ENCODE peak calls at places on chromosomes 12 and 14, in five cellular contexts. Q, O, G, J and V are unnamed samples.

GRCh38 chr14:69317780-69318179 is 57.8 kb downstream of the GALNT16 start:
- DNase-seq in Q (no peak), O (peak), G (no peak), J (no peak), V (no peak)

GRCh38 chr14:56759094-56759493 is 51.2 kb downstream of the OTX2 start:
- DNase-seq in Q (no peak), O (no peak), G (no peak), J (no peak), V (no peak)

GRCh38 chr12:80352476-80352875 is 91.6 kb upstream of the PTPRQ start:
- DNase-seq in Q (no peak), O (no peak), G (no peak), J (peak), V (no peak)

GRCh38 chr12:57152408-57153038 is 5.1 kb upstream of the LRP1-AS start:
- DNase-seq in Q (no peak), O (no peak), G (no peak), J (no peak), V (peak)

GRCh38 chr12:23847857-23848256 is 101.6 kb downstream of the SOX5 start:
- DNase-seq in Q (no peak), O (no peak), G (no peak), J (no peak), V (no peak)

GRCh38 chr14:101604228-101604934 is 43.1 kb downstream of the DIO3 start:
- DNase-seq in Q (no peak), O (no peak), G (no peak), J (no peak), V (no peak)

GRCh38 chr14:55707365-55707804 is 127.4 kb downstream of the KTN1 start:
- DNase-seq in Q (no peak), O (no peak), G (no peak), J (peak), V (no peak)

GRCh38 chr14:63273717-63274673 is 44.7 kb downstream of the GPHB5 start:
- DNase-seq in Q (no peak), O (peak), G (peak), J (no peak), V (no peak)

GRCh38 chr14:59428581-59429012 is 36.6 kb downstream of the GPR135 start:
- DNase-seq in Q (no peak), O (no peak), G (no peak), J (peak), V (peak)

GRCh38 chr12:65100140-65100539 is 21.0 kb downstream of the WIF1 start:
- DNase-seq in Q (no peak), O (no peak), G (no peak), J (no peak), V (no peak)

GRCh38 chr14:62956413-62956812 is 88.8 kb downstream of the KCNH5 start:
- DNase-seq in Q (no peak), O (no peak), G (no peak), J (no peak), V (no peak)

GRCh38 chr12:115852054-115852453 is 425.4 kb downstream of the MED13L start:
- DNase-seq in Q (no peak), O (no peak), G (no peak), J (no peak), V (no peak)

DNA sequence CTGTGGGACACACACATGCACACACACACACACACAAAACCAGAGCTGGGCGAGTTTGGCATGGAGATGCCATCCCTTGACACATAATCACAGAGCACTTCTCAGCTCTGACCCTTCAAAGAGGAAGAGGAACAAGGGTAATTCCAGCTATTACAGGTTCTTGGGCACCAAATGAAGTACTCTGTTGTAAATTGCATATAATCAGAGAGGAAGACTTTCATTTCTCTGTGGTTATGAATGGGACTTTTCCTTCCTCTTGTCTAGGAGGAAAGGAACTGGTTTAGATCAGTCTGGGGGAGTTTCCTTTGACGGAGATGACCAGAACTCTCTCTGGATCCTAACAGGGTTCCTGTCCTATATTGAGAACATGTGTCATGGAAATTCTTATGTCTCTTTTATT is 26.4 kb upstream of the FGF6 start:
- DNase-seq in Q (no peak), O (no peak), G (no peak), J (no peak), V (no peak)
- H3K27ac ChIP-seq in Q (no peak), O (no peak), G (no peak), J (no peak), V (no peak)

GRCh38 chr14:79093542-79093941 is 923.4 kb downstream of the NRXN3 start:
- DNase-seq in Q (no peak), O (no peak), G (no peak), J (no peak), V (no peak)

GRCh38 chr14:79090781-79091180 is 920.6 kb downstream of the NRXN3 start:
- DNase-seq in Q (no peak), O (no peak), G (no peak), J (no peak), V (no peak)

GRCh38 chr14:79091381-79091963 is 921.3 kb downstream of the NRXN3 start:
- DNase-seq in Q (no peak), O (no peak), G (no peak), J (no peak), V (no peak)
- H3K4me3 ChIP-seq in Q (no peak), O (no peak), G (no peak), J (no peak), V (no peak)

DNA sequence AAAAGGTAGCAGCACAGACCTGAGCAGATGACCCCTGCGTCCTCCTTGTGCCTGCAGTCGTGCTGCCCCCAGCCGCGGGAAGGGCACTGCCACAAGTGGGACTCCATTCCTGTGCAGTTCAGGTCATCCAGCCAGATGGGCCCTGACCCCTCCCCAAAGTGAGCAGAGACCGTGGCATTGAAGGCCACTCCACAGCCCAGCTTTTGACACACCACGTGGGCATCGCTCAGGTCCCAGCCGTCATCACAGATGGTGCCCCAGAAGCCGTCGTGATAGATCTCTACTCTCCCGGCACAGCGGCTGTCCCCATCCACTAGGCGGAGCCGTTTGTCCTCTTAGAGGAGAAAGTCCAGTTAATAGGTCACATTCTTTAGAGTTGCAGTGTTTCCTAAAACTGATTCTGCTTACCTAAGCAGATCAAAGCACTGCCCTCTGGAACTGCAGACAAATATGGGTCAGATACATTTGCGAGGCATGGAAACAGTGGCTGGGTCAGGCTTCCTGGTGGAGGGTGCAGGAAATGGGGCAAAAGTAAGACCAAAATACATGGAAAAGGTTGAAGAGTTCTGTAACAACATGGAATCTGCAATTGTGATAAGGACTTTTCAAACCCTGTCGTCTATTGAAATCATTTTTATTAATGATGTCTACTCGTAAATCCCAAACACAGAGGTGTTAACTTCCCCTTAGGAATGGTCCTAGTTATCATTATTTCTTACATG is 69.4 kb downstream of the CD163L1 start:
- DNase-seq in Q (peak), O (peak), G (peak), J (peak), V (peak)
- TF ChIP-seq CTCF in Q (peak), O (peak), G (peak), J (peak), V (peak)

DNA sequence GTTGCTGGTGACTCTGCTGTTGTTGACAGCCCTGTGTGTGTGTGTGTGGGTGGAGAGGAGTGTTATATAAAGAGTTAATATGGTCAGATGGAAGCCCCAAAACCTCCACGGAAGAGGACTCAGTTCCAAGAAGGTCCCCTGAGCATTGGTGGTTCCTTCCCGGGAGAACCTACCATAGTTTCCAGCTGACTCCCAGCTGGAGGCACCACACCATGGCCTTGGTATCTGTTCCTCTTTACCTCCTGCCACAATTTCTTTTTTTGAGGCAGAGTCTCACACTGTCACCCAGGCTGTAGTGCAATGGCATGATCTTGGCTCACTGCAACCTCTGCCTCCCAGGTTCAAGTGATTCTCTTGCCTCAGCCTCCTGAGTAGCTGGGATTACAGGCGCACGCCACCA is 15.9 kb upstream of the GNG2 start:
- DNase-seq in Q (no peak), O (no peak), G (no peak), J (no peak), V (no peak)
- H3K27ac ChIP-seq in Q (no peak), O (no peak), G (no peak), J (no peak), V (no peak)

GRCh38 chr14:82029038-82029437 is 495.4 kb upstream of the SEL1L start:
- DNase-seq in Q (no peak), O (no peak), G (no peak), J (no peak), V (no peak)
- H3K4me3 ChIP-seq in Q (no peak), O (no peak), G (no peak), J (no peak), V (no peak)

GRCh38 chr12:94149781-94150482 is 1.6 kb downstream of the PLXNC1 start:
- DNase-seq in Q (no peak), O (peak), G (peak), J (no peak), V (peak)

GRCh38 chr12:94150483-94151225 is 2.3 kb downstream of the PLXNC1 start:
- DNase-seq in Q (no peak), O (peak), G (no peak), J (no peak), V (peak)

GRCh38 chr12:94147991-94148840 is at the start of gene PLXNC1:
- DNase-seq in Q (no peak), O (peak), G (peak), J (peak), V (peak)

GRCh38 chr12:94147377-94147990 is 893 bp upstream of the PLXNC1 start:
- DNase-seq in Q (no peak), O (no peak), G (no peak), J (no peak), V (peak)

GRCh38 chr12:94148841-94149780 is 734 bp downstream of the PLXNC1 start:
- DNase-seq in Q (no peak), O (peak), G (no peak), J (peak), V (peak)
- TF ChIP-seq CTCF in Q (no peak), O (no peak), G (peak), J (peak), V (no peak)

DNA sequence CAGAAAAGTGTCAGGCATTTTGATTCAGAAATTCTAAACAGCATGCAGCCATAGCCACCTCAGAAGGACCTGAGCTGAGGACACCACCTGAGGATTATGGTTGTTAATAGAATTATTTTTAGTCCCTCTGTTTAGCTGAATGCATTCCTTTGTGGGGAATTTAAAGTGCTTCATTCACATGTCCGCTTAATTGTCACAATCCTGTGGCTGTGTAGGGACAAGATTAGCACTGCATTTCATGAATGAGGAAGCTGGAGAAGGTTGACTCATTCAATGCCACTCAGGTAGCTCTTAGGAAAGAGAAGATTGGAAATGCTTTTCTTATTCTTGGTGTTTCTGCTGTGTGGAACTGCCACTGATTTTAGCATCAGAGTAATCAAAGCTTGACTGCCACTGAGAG is 42.0 kb upstream of the KRR1 start:
- DNase-seq in Q (peak), O (no peak), G (no peak), J (no peak), V (no peak)
- H3K27ac ChIP-seq in Q (peak), O (no peak), G (peak), J (no peak), V (no peak)